ENCODE peak calls at places on chromosomes 6 and 20, in five cellular contexts. J is GM12865, R is mesothelial cell of epicardium, Y is type B pancreatic cell, S is tibial artery. X is an unnamed sample.

GRCh38 chr6:155418017-155418749 is 37.5 kb downstream of the NOX3 start:
- DNase-seq in R (no peak), Y (no peak), J (peak), S (peak), X (no peak)

GRCh38 chr20:53839423-53840176 is 230.8 kb downstream of the BCAS1 start:
- DNase-seq in J (peak), Y (no peak), S (no peak), R (no peak), X (no peak)

GRCh38 chr20:1304711-1305515 is 24.0 kb downstream of the SDCBP2 start:
- DNase-seq in Y (no peak), J (no peak), S (no peak), R (no peak), X (no peak)

GRCh38 chr6:36679043-36679821 is 718 bp downstream of the CDKN1A start:
- DNase-seq in Y (no peak), R (no peak), S (peak), J (peak), X (no peak)

GRCh38 chr6:41639556-41640371 is 1.5 kb downstream of the MDFI start:
- DNase-seq in J (no peak), R (peak), Y (no peak), S (no peak), X (no peak)

GRCh38 chr20:34402461-34402860 is 39.4 kb downstream of the ITCH start:
- DNase-seq in S (no peak), J (no peak), R (no peak), Y (no peak), X (no peak)

GRCh38 chr6:12608874-12609273 is 107.7 kb upstream of the PHACTR1 start:
- DNase-seq in S (no peak), J (no peak), Y (no peak), R (no peak), X (no peak)

GRCh38 chr6:166422201-166422940 is 39.6 kb upstream of the MPC1 start:
- DNase-seq in S (no peak), R (no peak), Y (no peak), J (no peak), X (no peak)

GRCh38 chr6:144265390-144265789 is 19.7 kb upstream of the UTRN start:
- DNase-seq in Y (no peak), R (no peak), J (peak), S (no peak), X (no peak)

GRCh38 chr6:113352029-113352801 is 504.9 kb upstream of the MARCKS start:
- DNase-seq in R (no peak), J (no peak), Y (no peak), S (no peak), X (no peak)

GRCh38 chr6:38234141-38234540 is 405.6 kb downstream of the BTBD9 start:
- DNase-seq in S (no peak), J (peak), R (no peak), Y (no peak), X (no peak)
- TF ChIP-seq CTCF in S (no peak), J (peak), R (no peak), Y (no peak), X (no peak)

GRCh38 chr6:42963855-42964605 is 3.5 kb downstream of the GNMT start:
- DNase-seq in Y (no peak), S (no peak), R (no peak), J (peak), X (no peak)
- TF ChIP-seq CTCF in Y (peak), S (no peak), R (no peak), J (no peak), X (peak)

DNA sequence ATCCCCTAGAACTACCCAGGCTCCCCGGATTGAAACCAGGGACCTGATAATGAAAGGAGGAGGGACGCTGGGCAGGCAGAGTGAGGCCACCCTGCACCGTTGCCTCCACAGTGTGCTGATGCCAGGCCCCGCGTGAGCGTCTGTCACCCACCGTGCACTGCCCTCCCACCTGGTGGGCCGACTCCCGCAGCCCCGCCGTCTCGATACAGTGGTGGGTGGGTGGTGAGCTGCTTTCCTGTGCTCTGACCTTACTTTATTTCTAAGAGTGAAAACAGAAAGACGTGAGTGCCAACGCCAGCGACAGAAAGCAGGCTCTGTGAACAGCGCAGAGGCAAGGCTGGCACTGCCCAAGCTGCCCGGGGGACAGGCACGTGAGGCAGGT is 67.7 kb upstream of the SLCO4A1 start:
- DNase-seq in S (no peak), J (no peak), Y (no peak), R (no peak), X (no peak)
- TF ChIP-seq CTCF in S (no peak), J (no peak), Y (no peak), R (no peak), X (no peak)

DNA sequence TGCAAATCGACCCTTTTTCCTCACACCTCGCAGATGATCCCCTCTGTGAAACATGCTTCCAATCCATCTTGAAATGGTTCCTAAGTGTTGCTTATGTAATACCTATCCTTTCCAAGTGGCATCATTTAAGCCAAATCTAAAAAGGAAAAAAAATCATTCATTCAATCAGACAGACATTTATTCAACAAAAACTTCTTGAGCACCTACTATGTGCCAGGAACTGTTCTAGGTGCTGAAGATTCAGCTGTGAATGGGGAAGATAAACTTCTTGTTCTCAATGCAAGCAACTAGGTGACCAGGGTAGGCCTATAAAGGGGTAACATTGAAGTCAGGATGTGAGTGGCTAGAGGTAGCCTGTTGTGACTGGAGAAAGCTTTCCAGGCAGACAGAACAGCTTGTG is 66.2 kb downstream of the SCML4 start:
- DNase-seq in J (no peak), S (no peak), Y (no peak), R (no peak), X (no peak)
- TF ChIP-seq CTCF in J (no peak), S (no peak), Y (no peak), R (no peak), X (no peak)

GRCh38 chr20:7980332-7981046 is 39.1 kb downstream of the TMX4 start:
- DNase-seq in Y (no peak), J (peak), S (no peak), R (no peak), X (no peak)
- TF ChIP-seq CTCF in Y (peak), J (peak), S (no peak), R (peak), X (peak)

GRCh38 chr6:76682842-76683241 is 610.4 kb upstream of the IMPG1 start:
- DNase-seq in J (peak), Y (no peak), S (no peak), R (no peak), X (no peak)
- TF ChIP-seq CTCF in J (peak), Y (peak), S (peak), R (peak), X (peak)

GRCh38 chr20:14189794-14190402 is 147.5 kb downstream of the FLRT3 start:
- DNase-seq in Y (no peak), S (no peak), R (no peak), J (peak), X (no peak)
- TF ChIP-seq CTCF in Y (peak), S (no peak), R (no peak), J (peak), X (peak)

X was measured in osteocyte.